ENCODE peak calls at places on chromosomes 7 and 10, in eight cellular contexts. M is RWPE2; B is transverse colon; U is iPS DF 6.9; W is astrocyte; X is colonic mucosa; Q is esophagus muscularis mucosa; Z is CD8-positive, alpha-beta T cell. R is an unnamed sample. For H3K4me1, the result is how much of the 10 kb centered on the place peaks cover.

GRCh38 chr10:90734415-90734814 is 123.4 kb downstream of the HTR7 start:
- DNase-seq in M (no peak), B (no peak), U (no peak), W (no peak), X (no peak), Q (no peak), Z (no peak), R (no peak)

GRCh38 chr10:70761031-70761601 is 24.1 kb downstream of the TBATA start:
- DNase-seq in M (no peak), B (no peak), U (no peak), W (no peak), X (no peak), Q (no peak), Z (no peak), R (no peak)

GRCh38 chr7:30143748-30144251 is 9.0 kb downstream of the MTURN start:
- DNase-seq in M (no peak), B (no peak), U (no peak), W (peak), X (no peak), Q (no peak), Z (no peak), R (no peak)

GRCh38 chr10:36017141-36017540 is 375.0 kb upstream of the FZD8 start:
- DNase-seq in M (no peak), B (no peak), U (no peak), W (no peak), X (no peak), Q (no peak), Z (no peak), R (no peak)

GRCh38 chr7:3333861-3334260 is 32.8 kb downstream of the SDK1 start:
- DNase-seq in M (no peak), B (no peak), U (no peak), W (no peak), X (no peak), Q (no peak), Z (no peak), R (no peak)

GRCh38 chr10:130575756-130576285 is 439.6 kb downstream of the GLRX3 start:
- DNase-seq in M (no peak), B (no peak), U (no peak), W (no peak), X (no peak), Q (peak), Z (no peak), R (no peak)

GRCh38 chr10:97904576-97904975 is 54.9 kb downstream of the GOLGA7B start:
- DNase-seq in M (no peak), B (no peak), U (no peak), W (no peak), X (no peak), Q (no peak), Z (no peak), R (no peak)

GRCh38 chr7:32214913-32215312 is 144.7 kb upstream of the PDE1C start:
- DNase-seq in M (no peak), B (no peak), U (no peak), W (no peak), X (no peak), Q (peak), Z (no peak), R (no peak)

GRCh38 chr7:112362796-112363195 is 87.5 kb upstream of the IFRD1 start:
- DNase-seq in M (no peak), B (no peak), U (no peak), W (peak), X (no peak), Q (no peak), Z (no peak), R (no peak)

GRCh38 chr10:29687411-29688160 is 52.8 kb upstream of the SVIL start:
- DNase-seq in M (no peak), B (no peak), U (no peak), W (peak), X (no peak), Q (no peak), Z (no peak), R (no peak)

GRCh38 chr7:44964384-44964830 is 14.4 kb downstream of the MYO1G start:
- DNase-seq in M (no peak), B (no peak), U (no peak), W (no peak), X (no peak), Q (no peak), Z (no peak), R (no peak)

GRCh38 chr7:131231381-131232220 is 96.1 kb upstream of the MKLN1 start:
- DNase-seq in M (no peak), B (peak), U (no peak), W (peak), X (peak), Q (no peak), Z (peak), R (peak)

DNA sequence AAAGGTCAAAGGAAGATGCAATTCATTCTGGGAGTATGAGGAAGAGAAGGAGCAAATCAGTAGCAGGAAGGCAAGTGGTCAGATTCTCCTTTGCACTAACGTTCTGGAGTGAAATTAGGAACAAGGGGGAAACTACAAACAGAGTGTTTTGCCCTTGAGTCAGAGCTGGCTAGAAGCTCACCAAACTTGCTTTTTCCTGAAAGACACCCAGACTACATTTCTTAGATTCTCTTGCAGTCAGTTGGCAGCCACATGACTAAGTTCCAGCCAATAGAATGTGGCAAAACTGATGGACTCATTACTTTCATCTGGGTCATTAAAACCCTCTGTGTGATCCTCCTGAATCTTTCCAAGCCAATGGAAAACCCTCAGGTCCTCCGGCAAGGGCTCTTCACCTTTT is 18.6 kb upstream of the DLX5 start:
- DNase-seq in M (no peak), B (no peak), U (no peak), W (no peak), X (no peak), Q (no peak), Z (no peak), R (no peak)
- H3K4me1 ChIP-seq in M (under half), B (under half), U (under half), W (under half), X (under half), Q (under half), Z (under half), R (under half)

GRCh38 chr7:11130601-11131000 is 156.9 kb downstream of the PHF14 start:
- DNase-seq in M (no peak), B (no peak), U (no peak), W (no peak), X (no peak), Q (no peak), Z (no peak), R (no peak)

GRCh38 chr7:11128500-11128899 is 154.8 kb downstream of the PHF14 start:
- DNase-seq in M (no peak), B (no peak), U (peak), W (no peak), X (no peak), Q (no peak), Z (no peak), R (no peak)

GRCh38 chr7:11127988-11128387 is 154.3 kb downstream of the PHF14 start:
- DNase-seq in M (no peak), B (no peak), U (no peak), W (no peak), X (no peak), Q (no peak), Z (no peak), R (no peak)

GRCh38 chr7:11127112-11127785 is 153.6 kb downstream of the PHF14 start:
- DNase-seq in M (no peak), B (no peak), U (no peak), W (no peak), X (no peak), Q (no peak), Z (no peak), R (no peak)

DNA sequence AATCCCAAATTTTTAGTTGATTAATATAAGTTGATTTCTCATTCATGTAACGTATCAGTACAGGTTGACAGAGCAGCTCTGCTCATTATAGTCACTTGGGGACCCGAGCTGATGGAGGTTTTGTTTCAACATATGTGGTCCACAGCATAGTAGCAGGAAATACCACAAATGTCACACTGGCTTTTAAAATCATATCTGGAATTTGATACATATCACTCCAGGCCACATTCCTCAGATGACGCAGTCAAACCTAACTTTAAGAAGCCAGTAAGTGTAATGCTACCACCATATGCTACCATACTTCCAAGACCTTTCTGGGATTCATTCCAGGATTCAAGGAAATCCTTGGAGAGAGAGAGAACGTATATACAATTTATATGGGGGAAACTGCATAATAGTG is 156.3 kb downstream of the PHF14 start:
- DNase-seq in M (no peak), B (no peak), U (no peak), W (peak), X (no peak), Q (no peak), Z (no peak), R (no peak)
- H3K4me1 ChIP-seq in M (under half), B (under half), U (under half), W (under half), X (under half), Q (under half), Z (under half), R (under half)

GRCh38 chr7:122764020-122764419 is 61.3 kb upstream of the RNF148 start:
- DNase-seq in M (no peak), B (no peak), U (no peak), W (no peak), X (no peak), Q (no peak), Z (no peak), R (no peak)
- H3K4me1 ChIP-seq in M (under half), B (under half), U (under half), W (under half), X (under half), Q (under half), Z (under half), R (under half)

GRCh38 chr10:32331606-32332005 is 15.4 kb downstream of the EPC1 start:
- DNase-seq in M (no peak), B (no peak), U (no peak), W (no peak), X (no peak), Q (no peak), Z (no peak), R (no peak)
- H3K4me1 ChIP-seq in M (under half), B (under half), U (under half), W (under half), X (under half), Q (half or more), Z (half or more), R (half or more)